ENCODE peak calls at places on chromosome 18, in four cellular contexts. H, A, U and K are unnamed samples.

GRCh38 chr18:32749809-32750208 is 23.0 kb downstream of the KLHL14 start:
- DNase-seq in H (no peak), A (no peak), U (no peak), K (no peak)

GRCh38 chr18:8794133-8794986 is 89.0 kb downstream of the MTCL1 start:
- DNase-seq in H (peak; percentile 89), A (peak; percentile 66), U (peak; percentile 97), K (no peak)

GRCh38 chr18:50961974-50962373 is 5.9 kb upstream of the ELAC1 start:
- DNase-seq in H (no peak), A (no peak), U (no peak), K (no peak)

GRCh38 chr18:79986726-79987125 is 1.6 kb downstream of the TXNL4A start:
- DNase-seq in H (no peak), A (no peak), U (no peak), K (no peak)

GRCh38 chr18:42052137-42052708 is 97.2 kb downstream of the PIK3C3 start:
- DNase-seq in H (peak; percentile 52), A (no peak), U (peak; percentile 17), K (no peak)

GRCh38 chr18:31657823-31658669 is 26.3 kb downstream of the B4GALT6 start:
- DNase-seq in H (no peak), A (no peak), U (no peak), K (no peak)

GRCh38 chr18:55324166-55324565 is 263.8 kb downstream of the TCF4 start:
- DNase-seq in H (no peak), A (no peak), U (no peak), K (no peak)

GRCh38 chr18:22550366-22550765 is 132.7 kb upstream of the CTAGE1 start:
- DNase-seq in H (peak; percentile 56), A (no peak), U (peak; percentile 64), K (no peak)

GRCh38 chr18:75088622-75089211 is 120.2 kb downstream of the PTGR3 start:
- DNase-seq in H (no peak), A (no peak), U (no peak), K (no peak)

GRCh38 chr18:79855147-79855910 is 57.6 kb downstream of the KCNG2 start:
- DNase-seq in H (no peak), A (peak; percentile 34), U (no peak), K (no peak)

GRCh38 chr18:55354795-55355194 is 233.2 kb downstream of the TCF4 start:
- DNase-seq in H (peak; percentile 66), A (no peak), U (peak; percentile 81), K (no peak)

GRCh38 chr18:76668546-76668945 is 153.8 kb upstream of the ZNF236 start:
- DNase-seq in H (no peak), A (no peak), U (no peak), K (no peak)

GRCh38 chr18:60112369-60112768 is 212.6 kb downstream of the PMAIP1 start:
- DNase-seq in H (no peak), A (no peak), U (no peak), K (no peak)

GRCh38 chr18:58953627-58954026 is 89.0 kb downstream of the ZNF532 start:
- DNase-seq in H (no peak), A (no peak), U (no peak), K (no peak)

GRCh38 chr18:62663731-62664336 is 51.5 kb upstream of the PHLPP1 start:
- DNase-seq in H (peak; percentile 10), A (no peak), U (peak; percentile 79), K (no peak)

GRCh38 chr18:12702221-12703095 is at the start of the genes CEP76 and PSMG2:
- DNase-seq in H (peak; percentile 84), A (peak; percentile 91), U (peak; percentile 87), K (peak; percentile 62)

GRCh38 chr18:2354292-2354691 is 217.0 kb downstream of the METTL4 start:
- DNase-seq in H (no peak), A (no peak), U (no peak), K (no peak)

GRCh38 chr18:24935896-24936295 is 416.1 kb downstream of the ZNF521 start:
- DNase-seq in H (no peak), A (no peak), U (no peak), K (no peak)

GRCh38 chr18:73461038-73461779 is 593.4 kb upstream of the NETO1 start:
- DNase-seq in H (peak; percentile 4), A (no peak), U (no peak), K (no peak)

GRCh38 chr18:37253424-37254255 is 312.0 kb downstream of the CELF4 start:
- DNase-seq in H (no peak), A (peak; percentile 63), U (no peak), K (no peak)

GRCh38 chr18:657311-657997 is at the start of gene TYMS:
- DNase-seq in H (peak; percentile 51), A (peak; percentile 82), U (peak; percentile 60), K (no peak)

GRCh38 chr18:48875314-48875941 is 75.3 kb downstream of the SMAD7 start:
- DNase-seq in H (no peak), A (peak; percentile 40), U (no peak), K (no peak)

GRCh38 chr18:75208055-75208835 is 694 bp downstream of the PTGR3 start:
- DNase-seq in H (peak; percentile 60), A (peak; percentile 74), U (peak; percentile 71), K (no peak)

GRCh38 chr18:8416212-8417019 is 192.8 kb upstream of the RAB12 start:
- DNase-seq in H (peak; percentile 4), A (no peak), U (peak; percentile 6), K (no peak)

GRCh38 chr18:74551936-74552555 is 17.7 kb downstream of the CNDP1 start:
- DNase-seq in H (peak; percentile 78), A (peak; percentile 86), U (peak; percentile 57), K (peak; percentile 6)

GRCh38 chr18:49988733-49989132 is 175.4 kb upstream of the ACAA2 start:
- DNase-seq in H (no peak), A (no peak), U (no peak), K (no peak)

GRCh38 chr18:44096016-44096415 is 584.7 kb upstream of the SETBP1 start:
- DNase-seq in H (no peak), A (no peak), U (no peak), K (no peak)

GRCh38 chr18:44093253-44093652 is 587.4 kb upstream of the SETBP1 start:
- DNase-seq in H (no peak), A (no peak), U (peak; percentile 25), K (no peak)

DNA sequence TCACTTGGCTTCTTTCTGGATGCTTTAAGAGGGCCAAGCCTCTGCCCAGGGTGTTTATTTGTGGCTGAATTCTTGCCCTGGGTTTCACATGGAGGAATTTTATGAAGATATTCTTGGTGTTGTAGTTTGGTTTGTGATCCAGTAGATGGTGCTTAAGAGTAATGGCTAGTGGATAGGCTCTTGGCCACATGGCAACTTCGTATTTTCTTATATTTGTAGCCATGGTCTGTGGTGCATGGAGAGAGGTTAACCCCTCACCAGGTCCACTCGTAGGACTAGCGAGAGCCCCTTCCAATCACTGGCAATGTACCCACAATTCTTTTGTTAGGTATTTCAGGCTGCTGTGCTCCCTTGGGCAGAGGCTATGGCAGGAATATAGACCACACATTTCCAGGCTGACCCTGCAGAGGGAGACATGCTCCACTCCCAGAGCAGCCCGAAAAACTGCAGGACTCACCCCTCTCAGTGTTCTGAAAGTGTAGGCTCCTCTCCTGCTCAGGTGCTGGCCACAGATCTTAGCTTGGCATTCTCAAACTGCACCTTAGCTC is 582.1 kb upstream of the SETBP1 start:
- DNase-seq in H (peak; percentile 17), A (peak; percentile 66), U (peak; percentile 50), K (no peak)
- TF ChIP-seq CTCF in H (no peak), A (no peak), U (peak; percentile 26), K (no peak)

GRCh38 chr18:44742741-44743311 is 62.1 kb downstream of the SETBP1 start:
- DNase-seq in H (peak; percentile 29), A (no peak), U (peak; percentile 80), K (no peak)
- H3K27ac ChIP-seq in H (no peak overlapping the region), A (peak overlapping the region; percentile 41), U (peak overlapping the region; percentile 26), K (peak overlapping the region; percentile 77)

GRCh38 chr18:72208920-72209676 is 335.0 kb downstream of the CBLN2 start:
- DNase-seq in H (no peak), A (no peak), U (no peak), K (no peak)
- H3K4me1 ChIP-seq in H (no peaks in the 10 kb centered on the region), A (no peaks in the 10 kb centered on the region), U (no peaks in the 10 kb centered on the region), K (no peaks in the 10 kb centered on the region)

GRCh38 chr18:3652380-3653262 is 202.6 kb downstream of the TGIF1 start:
- DNase-seq in H (peak; percentile 99), A (peak; percentile 53), U (peak; percentile 99), K (no peak)
- TF ChIP-seq CTCF in H (peak; percentile 21), A (no peak), U (no peak), K (no peak)